ENCODE peak calls at places on chromosomes 16 and 17, in four cellular contexts. One of them, this sample, is unnamed.

GRCh38 chr17:34998205-34998604 is 17.9 kb downstream of the LIG3 start:
- DNase-seq in astrocyte of the hippocampus: peak
- DNase-seq in nephron progenitor cell: peak
- DNase-seq in chondrocyte: no peak
- DNase-seq in this sample: peak

GRCh38 chr17:51035436-51035835 is 85.2 kb downstream of the SPAG9 start:
- DNase-seq in astrocyte of the hippocampus: peak
- DNase-seq in nephron progenitor cell: no peak
- DNase-seq in chondrocyte: no peak
- DNase-seq in this sample: no peak

GRCh38 chr17:42424991-42425610 is 2.0 kb upstream of the CAVIN1 start:
- DNase-seq in astrocyte of the hippocampus: peak
- DNase-seq in nephron progenitor cell: no peak
- DNase-seq in chondrocyte: no peak
- DNase-seq in this sample: no peak

GRCh38 chr17:69427486-69428197 is 13.1 kb downstream of the MAP2K6 start:
- DNase-seq in astrocyte of the hippocampus: no peak
- DNase-seq in nephron progenitor cell: no peak
- DNase-seq in chondrocyte: no peak
- DNase-seq in this sample: no peak

GRCh38 chr17:27400991-27401390 is 55.3 kb upstream of the KSR1 start:
- DNase-seq in astrocyte of the hippocampus: no peak
- DNase-seq in nephron progenitor cell: no peak
- DNase-seq in chondrocyte: peak
- DNase-seq in this sample: no peak

GRCh38 chr16:85455534-85455933 is 157.6 kb upstream of the GSE1 start:
- DNase-seq in astrocyte of the hippocampus: no peak
- DNase-seq in nephron progenitor cell: no peak
- DNase-seq in chondrocyte: no peak
- DNase-seq in this sample: no peak

GRCh38 chr17:83037084-83037950 is 42.1 kb upstream of the METRNL start:
- DNase-seq in astrocyte of the hippocampus: no peak
- DNase-seq in nephron progenitor cell: no peak
- DNase-seq in chondrocyte: no peak
- DNase-seq in this sample: no peak

GRCh38 chr16:25798065-25798464 is 106.3 kb downstream of the HS3ST4 start:
- DNase-seq in astrocyte of the hippocampus: no peak
- DNase-seq in nephron progenitor cell: no peak
- DNase-seq in chondrocyte: no peak
- DNase-seq in this sample: no peak

GRCh38 chr16:12300946-12301500 is 324.5 kb downstream of the SNX29 start:
- DNase-seq in astrocyte of the hippocampus: no peak
- DNase-seq in nephron progenitor cell: no peak
- DNase-seq in chondrocyte: no peak
- DNase-seq in this sample: no peak

GRCh38 chr16:89334461-89334860 is 117.0 kb downstream of the ZNF778 start:
- DNase-seq in astrocyte of the hippocampus: no peak
- DNase-seq in nephron progenitor cell: no peak
- DNase-seq in chondrocyte: no peak
- DNase-seq in this sample: no peak

GRCh38 chr17:45425125-45425983 is 7.3 kb downstream of the ARHGAP27 start:
- DNase-seq in astrocyte of the hippocampus: peak
- DNase-seq in nephron progenitor cell: peak
- DNase-seq in chondrocyte: no peak
- DNase-seq in this sample: peak

GRCh38 chr16:5366126-5366525 is 268.5 kb upstream of the EEF2KMT start:
- DNase-seq in astrocyte of the hippocampus: no peak
- DNase-seq in nephron progenitor cell: no peak
- DNase-seq in chondrocyte: no peak
- DNase-seq in this sample: no peak

GRCh38 chr16:26981266-26981938 is 85.3 kb upstream of the C16orf82 start:
- DNase-seq in astrocyte of the hippocampus: peak
- DNase-seq in nephron progenitor cell: no peak
- DNase-seq in chondrocyte: no peak
- DNase-seq in this sample: no peak

GRCh38 chr16:3971261-3971660 is 90.7 kb upstream of the CREBBP start:
- DNase-seq in astrocyte of the hippocampus: peak
- DNase-seq in nephron progenitor cell: no peak
- DNase-seq in chondrocyte: no peak
- DNase-seq in this sample: no peak

GRCh38 chr16:73365010-73365409 is 317.1 kb upstream of the ZFHX3 start:
- DNase-seq in astrocyte of the hippocampus: peak
- DNase-seq in nephron progenitor cell: no peak
- DNase-seq in chondrocyte: no peak
- DNase-seq in this sample: peak